ENCODE peak calls at places on chromosomes 5 and 9, in nine cellular contexts. I is choroid plexus epithelial cell; C is NCI-H1048; R is posterior cingulate gyrus; W is CD4-positive, alpha-beta T cell; Q is Karpas-422; T is GM03348; J is neural crest cell; F is activated T-cell treated with anti-CD3 and anti-CD28 coated beads for 1 hour. Z is an unnamed sample.

GRCh38 chr9:14888272-14888671 is 22.0 kb downstream of the FREM1 start:
- DNase-seq in I (no peak), C (no peak), R (no peak), W (no peak), Q (no peak), T (no peak), J (no peak), F (no peak), Z (no peak)

GRCh38 chr5:133607451-133607850 is 4.9 kb downstream of the FSTL4 start:
- DNase-seq in I (no peak), C (no peak), R (no peak), W (no peak), Q (no peak), T (no peak), J (no peak), F (no peak), Z (no peak)

GRCh38 chr5:114237766-114238165 is 124.1 kb upstream of the KCNN2 start:
- DNase-seq in I (peak), C (no peak), R (no peak), W (no peak), Q (no peak), T (no peak), J (no peak), F (no peak), Z (no peak)

GRCh38 chr5:147234825-147235635 is at the start of gene STK32A:
- DNase-seq in I (peak), C (no peak), R (peak), W (no peak), Q (no peak), T (peak), J (peak), F (no peak), Z (no peak)

GRCh38 chr5:135353952-135354721 is 44.9 kb downstream of the MACROH2A1 start:
- DNase-seq in I (peak), C (no peak), R (no peak), W (no peak), Q (no peak), T (peak), J (no peak), F (no peak), Z (no peak)

GRCh38 chr5:173187054-173187743 is 42.9 kb downstream of the BNIP1 start:
- DNase-seq in I (no peak), C (no peak), R (no peak), W (no peak), Q (peak), T (no peak), J (no peak), F (no peak), Z (no peak)

GRCh38 chr5:137254695-137255094 is 244.4 kb downstream of the SPOCK1 start:
- DNase-seq in I (no peak), C (no peak), R (no peak), W (no peak), Q (no peak), T (no peak), J (no peak), F (no peak), Z (no peak)

GRCh38 chr5:160353379-160353778 is 17.0 kb downstream of the C1QTNF2 start:
- DNase-seq in I (peak), C (no peak), R (peak), W (no peak), Q (no peak), T (no peak), J (no peak), F (no peak), Z (no peak)

GRCh38 chr5:96680759-96681158 is 18.6 kb downstream of the CAST start:
- DNase-seq in I (peak), C (no peak), R (no peak), W (no peak), Q (no peak), T (no peak), J (no peak), F (no peak), Z (no peak)

GRCh38 chr9:4316409-4316808 is 16.5 kb upstream of the GLIS3 start:
- DNase-seq in I (no peak), C (no peak), R (no peak), W (no peak), Q (no peak), T (no peak), J (no peak), F (no peak), Z (no peak)

GRCh38 chr5:77806213-77806843 is 30.2 kb upstream of the TBCA start:
- DNase-seq in I (peak), C (no peak), R (no peak), W (no peak), Q (no peak), T (no peak), J (no peak), F (no peak), Z (no peak)

GRCh38 chr9:126521089-126521488 is 92.6 kb upstream of the LMX1B start:
- DNase-seq in I (no peak), C (no peak), R (no peak), W (no peak), Q (no peak), T (no peak), J (no peak), F (no peak), Z (no peak)

GRCh38 chr5:56543431-56544385 is 271.6 kb upstream of the MAP3K1 start:
- DNase-seq in I (peak), C (no peak), R (no peak), W (no peak), Q (no peak), T (no peak), J (no peak), F (no peak), Z (peak)

GRCh38 chr5:11247224-11247623 is 486.2 kb upstream of the DAP start:
- DNase-seq in I (no peak), C (no peak), R (no peak), W (no peak), Q (no peak), T (no peak), J (no peak), F (no peak), Z (no peak)

GRCh38 chr5:60196382-60197113 is 303.0 kb upstream of the PDE4D start:
- DNase-seq in I (peak), C (no peak), R (peak), W (no peak), Q (no peak), T (peak), J (no peak), F (no peak), Z (no peak)

Z was measured in Panc1.